ENCODE peak calls at places on chromosome 4, in nine cellular contexts. K, O, R, F, U, M, A, I and Y are unnamed samples.
A peak's percentile ranks its signal among the peaks of the same experiment; 100 is the strongest.

GRCh38 chr4:70930530-70931256 is 28.5 kb downstream of the MOB1B start:
- DNase-seq in O (no peak), A (no peak), M (no peak), U (no peak), F (no peak), R (no peak), I (no peak), K (no peak), Y (no peak)

GRCh38 chr4:7739077-7739917 is 200.4 kb downstream of the AFAP1 start:
- DNase-seq in R (no peak), M (no peak), U (no peak), O (no peak), I (no peak), K (no peak), F (no peak), A (no peak), Y (no peak)

GRCh38 chr4:55378617-55379467 is 16.9 kb upstream of the TMEM165 start:
- DNase-seq in A (peak; percentile 56), I (peak; percentile 60), M (no peak), K (no peak), R (no peak), F (peak; percentile 66), U (no peak), O (peak; percentile 66), Y (no peak)

GRCh38 chr4:7206385-7206784 is 14.0 kb downstream of the SORCS2 start:
- DNase-seq in R (no peak), O (no peak), F (no peak), A (no peak), K (peak; percentile 42), U (peak; percentile 35), I (no peak), M (no peak), Y (no peak)

GRCh38 chr4:151484396-151485102 is 75.6 kb downstream of the FHIP1A start:
- DNase-seq in U (no peak), R (peak; percentile 96), F (no peak), M (no peak), O (no peak), I (peak; percentile 38), A (no peak), K (peak; percentile 6), Y (no peak)

GRCh38 chr4:16264798-16265197 is 38.5 kb upstream of the TAPT1 start:
- DNase-seq in I (peak; percentile 35), O (no peak), K (peak; percentile 58), R (peak; percentile 65), F (no peak), M (no peak), A (no peak), U (no peak), Y (no peak)

GRCh38 chr4:41142356-41142755 is 72.0 kb downstream of the APBB2 start:
- DNase-seq in F (peak; percentile 53), K (peak; percentile 16), R (no peak), U (no peak), A (no peak), M (no peak), O (no peak), I (no peak), Y (no peak)

GRCh38 chr4:83174844-83175414 is 60.4 kb upstream of the PLAC8 start:
- DNase-seq in A (no peak), R (no peak), I (no peak), O (no peak), F (no peak), K (no peak), U (no peak), M (peak; percentile 89), Y (no peak)

GRCh38 chr4:51843309-51844156 is 580 bp downstream of the DCUN1D4 start:
- DNase-seq in O (peak; percentile 64), R (peak; percentile 61), K (peak; percentile 54), M (peak; percentile 92), U (peak; percentile 86), A (peak; percentile 73), I (no peak), F (peak; percentile 68), Y (peak; percentile 94)

GRCh38 chr4:70895405-70895804 is 6.8 kb upstream of the MOB1B start:
- DNase-seq in I (no peak), K (no peak), U (no peak), O (no peak), A (no peak), R (no peak), M (no peak), F (no peak), Y (no peak)

GRCh38 chr4:73028621-73029020 is 40.9 kb downstream of the COX18 start:
- DNase-seq in U (no peak), R (no peak), F (no peak), K (no peak), M (no peak), A (no peak), I (no peak), O (no peak), Y (no peak)

GRCh38 chr4:150135134-150135773 is 57.0 kb downstream of the DCLK2 start:
- DNase-seq in O (no peak), F (no peak), M (no peak), A (no peak), I (no peak), R (no peak), K (no peak), U (no peak), Y (no peak)

GRCh38 chr4:20194079-20195013 is 57.4 kb upstream of the SLIT2 start:
- DNase-seq in R (no peak), A (no peak), F (no peak), O (no peak), K (peak; percentile 78), I (no peak), M (no peak), U (no peak), Y (no peak)

GRCh38 chr4:142512161-142512560 is 333.9 kb downstream of the INPP4B start:
- DNase-seq in U (no peak), K (no peak), M (no peak), A (no peak), I (no peak), F (no peak), O (no peak), R (no peak), Y (no peak)

GRCh38 chr4:3193531-3194203 is 55.3 kb upstream of the MSANTD1 start:
- DNase-seq in F (no peak), K (peak; percentile 44), I (peak; percentile 2), A (no peak), O (no peak), M (no peak), U (no peak), R (no peak), Y (no peak)

GRCh38 chr4:27084685-27085356 is 224.2 kb downstream of the STIM2 start:
- DNase-seq in R (peak; percentile 76), A (peak; percentile 13), I (no peak), M (no peak), F (peak; percentile 53), O (no peak), K (peak; percentile 39), U (peak; percentile 70), Y (no peak)

GRCh38 chr4:89661490-89661889 is 175.5 kb downstream of the SNCA start:
- DNase-seq in A (no peak), R (peak; percentile 71), I (no peak), K (peak; percentile 37), U (no peak), M (no peak), O (no peak), F (no peak), Y (no peak)

GRCh38 chr4:19155568-19155967 is 1096.1 kb upstream of the SLIT2 start:
- DNase-seq in R (peak; percentile 28), A (no peak), K (no peak), I (no peak), O (no peak), F (no peak), U (no peak), M (no peak), Y (no peak)

GRCh38 chr4:168857546-168858314 is 152.3 kb downstream of the CBR4 start:
- DNase-seq in F (no peak), M (no peak), O (no peak), I (no peak), U (no peak), A (no peak), R (no peak), K (peak; percentile 58), Y (no peak)

GRCh38 chr4:48780867-48781219 is 764 bp upstream of the FRYL start:
- DNase-seq in R (no peak), F (peak; percentile 59), K (peak; percentile 70), M (no peak), U (no peak), O (no peak), A (peak; percentile 60), I (no peak), Y (no peak)

GRCh38 chr4:1201851-1202525 is 29.6 kb upstream of the SPON2 start:
- DNase-seq in I (no peak), U (no peak), R (no peak), O (peak; percentile 56), K (no peak), A (peak; percentile 83), M (peak; percentile 92), F (peak; percentile 73), Y (peak; percentile 97)
- TF ChIP-seq POLR2AphosphoS5 in I (no peak), U (no peak), R (no peak), O (peak; percentile 86), K (no peak), A (peak; percentile 30), M (peak; percentile 94), F (peak; percentile 88), Y (peak; percentile 74)

DNA sequence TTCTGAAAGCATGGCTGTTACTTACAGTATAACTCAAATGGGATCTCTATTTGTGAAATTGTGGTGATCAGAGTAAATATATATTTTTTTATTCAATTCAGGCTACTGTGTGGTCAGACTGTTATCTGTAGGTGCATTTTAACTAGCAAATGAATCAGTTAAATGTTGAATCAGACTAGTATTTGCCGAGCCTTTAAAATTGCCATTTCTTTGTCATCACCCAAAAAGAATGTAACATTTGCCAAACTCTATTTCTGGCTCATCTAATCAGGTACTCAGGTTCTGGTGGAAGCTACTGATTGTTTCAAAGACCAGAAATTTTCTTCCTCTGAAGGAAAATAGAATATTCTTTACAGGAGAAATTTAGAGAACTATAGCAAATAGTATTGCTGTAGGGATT is 1.8 kb upstream of the NAA15 start:
- DNase-seq in K (no peak), M (no peak), U (no peak), O (no peak), A (no peak), I (no peak), F (no peak), R (no peak), Y (no peak)
- H3K27ac ChIP-seq in K (no peak overlapping the region), M (no peak overlapping the region), U (peak overlapping the region; percentile 98), O (peak overlapping the region; percentile 96), A (peak overlapping the region; percentile 98), I (no peak overlapping the region), F (peak overlapping the region; percentile 92), R (no peak overlapping the region), Y (peak overlapping the region; percentile 88)

GRCh38 chr4:186700746-186701145 is 22.9 kb downstream of the FAT1 start:
- DNase-seq in U (no peak), M (no peak), O (no peak), I (no peak), F (no peak), K (no peak), R (no peak), A (no peak), Y (no peak)
- TF ChIP-seq POLR2AphosphoS5 in U (no peak), M (no peak), O (no peak), I (no peak), F (no peak), K (no peak), R (no peak), A (no peak), Y (no peak)

GRCh38 chr4:156103306-156103705 is 149.6 kb upstream of the CTSO start:
- DNase-seq in K (no peak), M (no peak), A (no peak), R (no peak), F (no peak), O (no peak), I (no peak), U (no peak), Y (no peak)
- H3K27ac ChIP-seq in K (no peak overlapping the region), M (no peak overlapping the region), A (no peak overlapping the region), R (no peak overlapping the region), F (no peak overlapping the region), O (no peak overlapping the region), I (no peak overlapping the region), U (no peak overlapping the region), Y (no peak overlapping the region)